ENCODE peak calls at places on chromosomes 7 and 10, in four cellular contexts. One of them, this sample, is unnamed.
A peak's percentile ranks its signal among the peaks of the same experiment; 100 is the strongest.

GRCh38 chr7:116211913-116212596 is 1.7 kb downstream of the TES start:
- DNase-seq in breast epithelium: no peak
- DNase-seq in CD4-positive, alpha-beta T cell: no peak
- DNase-seq in GM12878: no peak
- DNase-seq in this sample: no peak

GRCh38 chr10:20890009-20890408 is 7.1 kb downstream of the NEBL start:
- DNase-seq in CD4-positive, alpha-beta T cell: no peak
- DNase-seq in breast epithelium: no peak
- DNase-seq in GM12878: no peak
- DNase-seq in this sample: no peak

GRCh38 chr10:77888356-77888703 is 38.2 kb downstream of the DLG5 start:
- DNase-seq in CD4-positive, alpha-beta T cell: no peak
- DNase-seq in GM12878: no peak
- DNase-seq in breast epithelium: no peak
- DNase-seq in this sample: no peak

GRCh38 chr7:134327896-134328295 is 11.2 kb upstream of the SLC35B4 start:
- DNase-seq in breast epithelium: no peak
- DNase-seq in CD4-positive, alpha-beta T cell: peak; percentile 51
- DNase-seq in GM12878: peak; percentile 42
- DNase-seq in this sample: no peak

GRCh38 chr7:44189286-44189992 is at the start of gene GCK:
- DNase-seq in GM12878: no peak
- DNase-seq in CD4-positive, alpha-beta T cell: no peak
- DNase-seq in breast epithelium: no peak
- DNase-seq in this sample: no peak

GRCh38 chr10:16809074-16809718 is 8.0 kb downstream of the RSU1 start:
- DNase-seq in CD4-positive, alpha-beta T cell: peak; percentile 38
- DNase-seq in breast epithelium: no peak
- DNase-seq in GM12878: no peak
- DNase-seq in this sample: no peak

GRCh38 chr10:99938563-99938962 is 71.2 kb downstream of the DNMBP start:
- DNase-seq in GM12878: peak; percentile 66
- DNase-seq in breast epithelium: no peak
- DNase-seq in CD4-positive, alpha-beta T cell: no peak
- DNase-seq in this sample: no peak

GRCh38 chr10:36358736-36359135 is 716.6 kb upstream of the FZD8 start:
- DNase-seq in breast epithelium: no peak
- DNase-seq in CD4-positive, alpha-beta T cell: no peak
- DNase-seq in GM12878: no peak
- DNase-seq in this sample: no peak

GRCh38 chr10:70302292-70302691 is 18.5 kb upstream of the NPFFR1 start:
- DNase-seq in breast epithelium: no peak
- DNase-seq in CD4-positive, alpha-beta T cell: no peak
- DNase-seq in GM12878: no peak
- DNase-seq in this sample: no peak

GRCh38 chr7:92137531-92137930 is 3.3 kb upstream of the CYP51A1 start:
- DNase-seq in breast epithelium: no peak
- DNase-seq in CD4-positive, alpha-beta T cell: no peak
- DNase-seq in GM12878: no peak
- DNase-seq in this sample: no peak

GRCh38 chr7:75931676-75932075 is 16.7 kb downstream of the POR start:
- DNase-seq in breast epithelium: no peak
- DNase-seq in CD4-positive, alpha-beta T cell: no peak
- DNase-seq in GM12878: no peak
- DNase-seq in this sample: no peak

GRCh38 chr7:76057813-76058145 is 9.9 kb downstream of the MDH2 start:
- DNase-seq in GM12878: no peak
- DNase-seq in CD4-positive, alpha-beta T cell: no peak
- DNase-seq in breast epithelium: no peak
- DNase-seq in this sample: no peak

GRCh38 chr7:1050254-1050906 is 6.0 kb downstream of the GPR146 start:
- DNase-seq in CD4-positive, alpha-beta T cell: no peak
- DNase-seq in GM12878: no peak
- DNase-seq in breast epithelium: no peak
- DNase-seq in this sample: no peak

GRCh38 chr7:14351167-14351566 is 361.7 kb upstream of the ETV1 start:
- DNase-seq in GM12878: no peak
- DNase-seq in breast epithelium: no peak
- DNase-seq in CD4-positive, alpha-beta T cell: no peak
- DNase-seq in this sample: no peak

GRCh38 chr10:43785252-43785651 is 136.6 kb upstream of the ZNF32 start:
- DNase-seq in breast epithelium: no peak
- DNase-seq in CD4-positive, alpha-beta T cell: no peak
- DNase-seq in GM12878: no peak
- DNase-seq in this sample: no peak

GRCh38 chr7:121126801-121127534 is 138.5 kb downstream of the CPED1 start:
- DNase-seq in CD4-positive, alpha-beta T cell: no peak
- DNase-seq in GM12878: no peak
- DNase-seq in breast epithelium: no peak
- DNase-seq in this sample: no peak

GRCh38 chr10:100339236-100339635 is 7.8 kb upstream of the SCD start:
- DNase-seq in CD4-positive, alpha-beta T cell: no peak
- DNase-seq in GM12878: peak; percentile 57
- DNase-seq in breast epithelium: no peak
- DNase-seq in this sample: no peak

GRCh38 chr10:43304687-43305333 is 37.9 kb upstream of the RASGEF1A start:
- DNase-seq in GM12878: no peak
- DNase-seq in CD4-positive, alpha-beta T cell: peak; percentile 44
- DNase-seq in breast epithelium: peak; percentile 29
- DNase-seq in this sample: no peak

GRCh38 chr10:112471878-112472487 is 25.0 kb downstream of the VTI1A start:
- DNase-seq in CD4-positive, alpha-beta T cell: no peak
- DNase-seq in GM12878: peak; percentile 25
- DNase-seq in breast epithelium: no peak
- DNase-seq in this sample: no peak

GRCh38 chr7:37141742-37142141 is 306.9 kb downstream of the ELMO1 start:
- DNase-seq in GM12878: no peak
- DNase-seq in breast epithelium: no peak
- DNase-seq in CD4-positive, alpha-beta T cell: no peak
- DNase-seq in this sample: no peak

GRCh38 chr7:69967699-69968450 is 369.6 kb downstream of the AUTS2 start:
- DNase-seq in CD4-positive, alpha-beta T cell: no peak
- DNase-seq in GM12878: no peak
- DNase-seq in breast epithelium: no peak
- DNase-seq in this sample: no peak

GRCh38 chr10:79090134-79090803 is 21.5 kb downstream of the ZMIZ1 start:
- DNase-seq in breast epithelium: no peak
- DNase-seq in CD4-positive, alpha-beta T cell: no peak
- DNase-seq in GM12878: no peak
- DNase-seq in this sample: no peak

GRCh38 chr10:74977913-74978847 is 133.3 kb upstream of the SAMD8 start:
- DNase-seq in CD4-positive, alpha-beta T cell: peak; percentile 17
- DNase-seq in GM12878: peak; percentile 86
- DNase-seq in breast epithelium: no peak
- DNase-seq in this sample: no peak

GRCh38 chr7:140509789-140510188 is 30.5 kb upstream of the MKRN1 start:
- DNase-seq in breast epithelium: no peak
- DNase-seq in GM12878: no peak
- DNase-seq in CD4-positive, alpha-beta T cell: no peak
- DNase-seq in this sample: no peak

GRCh38 chr7:16753102-16753931 is at the start of gene TSPAN13:
- DNase-seq in breast epithelium: peak; percentile 90
- DNase-seq in GM12878: no peak
- DNase-seq in CD4-positive, alpha-beta T cell: peak; percentile 24
- DNase-seq in this sample: peak; percentile 24

GRCh38 chr7:29806131-29806792 is at the start of gene WIPF3:
- DNase-seq in breast epithelium: no peak
- DNase-seq in GM12878: no peak
- DNase-seq in CD4-positive, alpha-beta T cell: no peak
- DNase-seq in this sample: no peak

GRCh38 chr10:80452688-80453391 is 1.3 kb upstream of the TSPAN14 start:
- DNase-seq in breast epithelium: no peak
- DNase-seq in GM12878: no peak
- DNase-seq in CD4-positive, alpha-beta T cell: no peak
- DNase-seq in this sample: no peak

GRCh38 chr7:97971120-97971989 is 18.6 kb downstream of the OCM2 start:
- DNase-seq in breast epithelium: no peak
- DNase-seq in GM12878: peak; percentile 19
- DNase-seq in CD4-positive, alpha-beta T cell: peak; percentile 19
- DNase-seq in this sample: no peak

GRCh38 chr10:69327463-69328345 is 49.4 kb downstream of the HK1 start:
- DNase-seq in CD4-positive, alpha-beta T cell: peak; percentile 34
- DNase-seq in breast epithelium: peak; percentile 71
- DNase-seq in GM12878: no peak
- DNase-seq in this sample: peak; percentile 22

GRCh38 chr7:44750424-44750823 is 1.8 kb downstream of the ZMIZ2 start:
- DNase-seq in GM12878: no peak
- DNase-seq in CD4-positive, alpha-beta T cell: no peak
- DNase-seq in breast epithelium: no peak
- DNase-seq in this sample: no peak

This sample was measured in GOT3.